ENCODE peak calls at places on chromosomes 6 and 20, in seven cellular contexts. Z, W, T, F, D, P and C are unnamed samples.

GRCh38 chr20:17925300-17925939 is 43.2 kb downstream of the SNX5 start:
- DNase-seq in P (no peak), Z (no peak), W (no peak), F (no peak), D (no peak), T (no peak), C (no peak)

GRCh38 chr6:38876470-38876869 is 161.4 kb downstream of the DNAH8 start:
- DNase-seq in F (peak), P (no peak), D (peak), T (no peak), W (no peak), Z (peak), C (no peak)

GRCh38 chr6:157157228-157157627 is 166.1 kb downstream of the TMEM242 start:
- DNase-seq in T (no peak), Z (no peak), W (no peak), F (no peak), D (no peak), P (no peak), C (no peak)

GRCh38 chr6:125835221-125835744 is 44.5 kb downstream of the NCOA7 start:
- DNase-seq in F (no peak), P (peak), D (no peak), Z (peak), T (no peak), W (no peak), C (no peak)

GRCh38 chr6:116954938-116955337 is 77.9 kb downstream of the RFX6 start:
- DNase-seq in Z (no peak), W (no peak), F (no peak), D (no peak), P (no peak), T (no peak), C (no peak)

GRCh38 chr20:50596694-50597021 is 86.5 kb downstream of the PTPN1 start:
- DNase-seq in Z (no peak), W (no peak), D (no peak), T (no peak), P (no peak), F (no peak), C (no peak)

GRCh38 chr6:105207524-105208269 is 27.9 kb upstream of the POPDC3 start:
- DNase-seq in T (no peak), F (no peak), P (no peak), Z (no peak), D (no peak), W (no peak), C (no peak)

GRCh38 chr6:54899986-54900385 is 53.4 kb downstream of the FAM83B start:
- DNase-seq in D (no peak), W (no peak), P (no peak), F (no peak), Z (no peak), T (no peak), C (no peak)

GRCh38 chr20:47784599-47785320 is 521 bp downstream of the SULF2 start:
- DNase-seq in W (no peak), Z (peak), T (no peak), F (no peak), P (peak), D (no peak), C (peak)